ENCODE peak calls at places on chromosomes 1 and 21, in four cellular contexts. One of them, this sample, is unnamed.
A peak's percentile ranks its signal among the peaks of the same experiment; 100 is the strongest.

GRCh38 chr1:8679411-8679800 is 138.0 kb downstream of the RERE start:
- DNase-seq in foreskin fibroblast: peak; percentile 34
- DNase-seq in GM10248: no peak
- DNase-seq in GM12864: no peak
- DNase-seq in this sample: peak; percentile 49

GRCh38 chr1:22268327-22268726 is 125.4 kb upstream of the WNT4 start:
- DNase-seq in foreskin fibroblast: no peak
- DNase-seq in GM10248: no peak
- DNase-seq in GM12864: no peak
- DNase-seq in this sample: no peak

GRCh38 chr1:209926045-209926444 is 12.0 kb upstream of the SYT14 start:
- DNase-seq in foreskin fibroblast: peak; percentile 83
- DNase-seq in GM10248: no peak
- DNase-seq in GM12864: no peak
- DNase-seq in this sample: peak; percentile 77

GRCh38 chr1:23555225-23555801 is 4.0 kb downstream of the ID3 start:
- DNase-seq in foreskin fibroblast: peak; percentile 44
- DNase-seq in GM10248: no peak
- DNase-seq in GM12864: no peak
- DNase-seq in this sample: peak; percentile 59

GRCh38 chr1:36731226-36732037 is 248.7 kb upstream of the CSF3R start:
- DNase-seq in foreskin fibroblast: no peak
- DNase-seq in GM10248: no peak
- DNase-seq in GM12864: no peak
- DNase-seq in this sample: no peak

GRCh38 chr1:172135076-172135672 is 285.3 kb upstream of the C1orf105 start:
- DNase-seq in foreskin fibroblast: no peak
- DNase-seq in GM10248: peak; percentile 16
- DNase-seq in GM12864: peak; percentile 24
- DNase-seq in this sample: peak; percentile 46

GRCh38 chr1:15178571-15179484 is 25.3 kb downstream of the TMEM51 start:
- DNase-seq in foreskin fibroblast: peak; percentile 94
- DNase-seq in GM10248: no peak
- DNase-seq in GM12864: no peak
- DNase-seq in this sample: peak; percentile 97

GRCh38 chr1:246051909-246052518 is 455.1 kb downstream of the SMYD3 start:
- DNase-seq in foreskin fibroblast: no peak
- DNase-seq in GM10248: no peak
- DNase-seq in GM12864: no peak
- DNase-seq in this sample: peak; percentile 7

GRCh38 chr1:200483491-200484143 is 73.8 kb upstream of the ZNF281 start:
- DNase-seq in foreskin fibroblast: peak; percentile 96
- DNase-seq in GM10248: peak; percentile 80
- DNase-seq in GM12864: peak; percentile 68
- DNase-seq in this sample: peak; percentile 99

GRCh38 chr1:4653796-4654715 is at the start of gene AJAP1:
- DNase-seq in foreskin fibroblast: no peak
- DNase-seq in GM10248: no peak
- DNase-seq in GM12864: no peak
- DNase-seq in this sample: no peak

GRCh38 chr1:156654700-156655099 is 12.8 kb downstream of the BCAN start:
- DNase-seq in foreskin fibroblast: no peak
- DNase-seq in GM10248: no peak
- DNase-seq in GM12864: no peak
- DNase-seq in this sample: peak; percentile 23

GRCh38 chr1:17140279-17140678 is 21.0 kb upstream of the PADI2 start:
- DNase-seq in foreskin fibroblast: no peak
- DNase-seq in GM10248: no peak
- DNase-seq in GM12864: no peak
- DNase-seq in this sample: no peak

GRCh38 chr1:154629160-154630073 is 21.4 kb upstream of the ADAR start:
- DNase-seq in foreskin fibroblast: no peak
- DNase-seq in GM10248: no peak
- DNase-seq in GM12864: no peak
- DNase-seq in this sample: no peak

GRCh38 chr21:17488620-17489019 is 24.2 kb upstream of the CXADR start:
- DNase-seq in foreskin fibroblast: no peak
- DNase-seq in GM10248: no peak
- DNase-seq in GM12864: no peak
- DNase-seq in this sample: no peak

GRCh38 chr1:31771891-31772668 is 7.9 kb upstream of the ADGRB2 start:
- DNase-seq in foreskin fibroblast: peak; percentile 51
- DNase-seq in GM10248: no peak
- DNase-seq in GM12864: no peak
- DNase-seq in this sample: no peak

GRCh38 chr21:31198575-31198974 is 145.5 kb downstream of the TIAM1 start:
- DNase-seq in foreskin fibroblast: peak; percentile 67
- DNase-seq in GM10248: peak; percentile 38
- DNase-seq in GM12864: peak; percentile 16
- DNase-seq in this sample: peak; percentile 74

GRCh38 chr1:208225954-208226937 is 17.9 kb downstream of the PLXNA2 start:
- DNase-seq in foreskin fibroblast: no peak
- DNase-seq in GM10248: no peak
- DNase-seq in GM12864: no peak
- DNase-seq in this sample: no peak

GRCh38 chr1:164602480-164603093 is 43.6 kb downstream of the PBX1 start:
- DNase-seq in foreskin fibroblast: peak; percentile 68
- DNase-seq in GM10248: no peak
- DNase-seq in GM12864: no peak
- DNase-seq in this sample: peak; percentile 45

GRCh38 chr1:76782777-76783176 is 84.5 kb upstream of the ST6GALNAC5 start:
- DNase-seq in foreskin fibroblast: peak; percentile 30
- DNase-seq in GM10248: no peak
- DNase-seq in GM12864: no peak
- DNase-seq in this sample: peak; percentile 58

GRCh38 chr1:12177999-12178441 is 11.2 kb downstream of the TNFRSF1B start:
- DNase-seq in foreskin fibroblast: peak; percentile 96
- DNase-seq in GM10248: no peak
- DNase-seq in GM12864: no peak
- DNase-seq in this sample: peak; percentile 92

GRCh38 chr1:155499953-155500621 is 62.5 kb downstream of the ASH1L start:
- DNase-seq in foreskin fibroblast: peak; percentile 58
- DNase-seq in GM10248: peak; percentile 24
- DNase-seq in GM12864: peak; percentile 43
- DNase-seq in this sample: no peak

GRCh38 chr1:111758373-111758772 is 2.7 kb downstream of the DDX20 start:
- DNase-seq in foreskin fibroblast: no peak
- DNase-seq in GM10248: no peak
- DNase-seq in GM12864: no peak
- DNase-seq in this sample: no peak

GRCh38 chr1:113930499-113931161 is 1.5 kb downstream of the HIPK1 start:
- DNase-seq in foreskin fibroblast: peak; percentile 64
- DNase-seq in GM10248: peak; percentile 57
- DNase-seq in GM12864: no peak
- DNase-seq in this sample: peak; percentile 62

GRCh38 chr1:37673920-37674319 is 18.4 kb upstream of the CDCA8 start:
- DNase-seq in foreskin fibroblast: no peak
- DNase-seq in GM10248: no peak
- DNase-seq in GM12864: no peak
- DNase-seq in this sample: no peak

GRCh38 chr1:155961937-155962336 is 16.4 kb downstream of the ARHGEF2 start:
- DNase-seq in foreskin fibroblast: peak; percentile 95
- DNase-seq in GM10248: no peak
- DNase-seq in GM12864: no peak
- DNase-seq in this sample: peak; percentile 99

GRCh38 chr1:54436826-54437225 is 30.6 kb upstream of the SSBP3 start:
- DNase-seq in foreskin fibroblast: no peak
- DNase-seq in GM10248: no peak
- DNase-seq in GM12864: no peak
- DNase-seq in this sample: no peak

GRCh38 chr1:150567717-150568561 is 11.5 kb downstream of the MCL1 start:
- DNase-seq in foreskin fibroblast: peak; percentile 96
- DNase-seq in GM10248: peak; percentile 18
- DNase-seq in GM12864: peak; percentile 53
- DNase-seq in this sample: peak; percentile 98

GRCh38 chr21:25039461-25040380 is 567.6 kb downstream of the MRPL39 start:
- DNase-seq in foreskin fibroblast: no peak
- DNase-seq in GM10248: peak; percentile 15
- DNase-seq in GM12864: peak; percentile 26
- DNase-seq in this sample: peak; percentile 5

GRCh38 chr21:45555557-45556301 is 13.5 kb upstream of the SLC19A1 start:
- DNase-seq in foreskin fibroblast: peak; percentile 93
- DNase-seq in GM10248: peak; percentile 91
- DNase-seq in GM12864: no peak
- DNase-seq in this sample: peak; percentile 81

GRCh38 chr1:230084408-230085177 is 17.6 kb downstream of the GALNT2 start:
- DNase-seq in foreskin fibroblast: peak; percentile 98
- DNase-seq in GM10248: no peak
- DNase-seq in GM12864: no peak
- DNase-seq in this sample: peak; percentile 98

GRCh38 chr1:44294588-44295007 is 60.5 kb downstream of the ERI3 start:
- DNase-seq in foreskin fibroblast: peak; percentile 90
- DNase-seq in GM10248: no peak
- DNase-seq in GM12864: no peak
- DNase-seq in this sample: peak; percentile 98

GRCh38 chr1:20284046-20284445 is 6.6 kb upstream of the VWA5B1 start:
- DNase-seq in foreskin fibroblast: no peak
- DNase-seq in GM10248: no peak
- DNase-seq in GM12864: no peak
- DNase-seq in this sample: no peak

GRCh38 chr1:203996126-203996525 is 76.8 kb upstream of the SOX13 start:
- DNase-seq in foreskin fibroblast: no peak
- DNase-seq in GM10248: no peak
- DNase-seq in GM12864: no peak
- DNase-seq in this sample: no peak

GRCh38 chr1:69410893-69411292 is 156.8 kb upstream of the LRRC7 start:
- DNase-seq in foreskin fibroblast: no peak
- DNase-seq in GM10248: no peak
- DNase-seq in GM12864: no peak
- DNase-seq in this sample: no peak

DNA sequence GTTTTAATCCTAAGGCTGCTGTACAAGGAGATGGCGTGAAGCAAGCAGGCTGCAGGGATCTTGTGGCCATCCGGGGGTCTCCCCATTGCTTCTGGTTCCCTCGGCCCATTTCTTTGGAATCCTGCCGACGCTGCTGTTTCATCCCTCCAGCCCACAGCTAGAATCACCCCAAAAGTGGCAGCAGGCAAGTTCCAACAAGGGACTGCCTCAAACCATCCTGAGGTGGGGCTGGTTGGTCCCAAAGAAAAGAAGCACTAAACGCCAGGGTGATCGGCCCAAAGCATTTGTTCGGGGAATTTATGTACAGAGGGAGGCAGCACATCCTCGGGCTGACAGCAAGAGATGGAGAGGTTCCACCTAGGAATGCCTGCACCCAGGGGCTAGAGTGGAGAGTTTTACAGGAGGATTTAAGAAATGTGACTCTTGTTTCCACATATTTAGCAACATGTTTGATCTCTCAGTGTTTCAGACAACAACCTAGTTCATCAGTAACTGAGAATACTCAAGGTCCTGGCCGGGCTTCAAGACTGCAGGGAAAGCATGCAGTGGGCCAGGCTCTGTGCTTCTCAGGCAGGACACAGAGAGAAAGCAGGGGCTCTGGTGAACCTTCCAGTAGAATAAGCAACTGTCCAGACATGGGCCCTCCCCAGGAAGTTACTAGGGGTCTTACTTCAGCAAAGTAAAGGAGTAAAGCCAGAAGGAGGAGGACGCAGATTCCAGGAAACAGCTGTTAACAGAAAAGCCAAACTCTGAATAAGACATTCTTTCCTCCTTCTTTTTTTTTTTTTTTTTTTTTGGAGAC is 4.3 kb upstream of the MIB2 start:
- DNase-seq in foreskin fibroblast: no peak
- DNase-seq in GM10248: no peak
- DNase-seq in GM12864: no peak
- DNase-seq in this sample: peak; percentile 24
- TF ChIP-seq CTCF in foreskin fibroblast: no peak
- TF ChIP-seq CTCF in GM10248: no peak
- TF ChIP-seq CTCF in GM12864: no peak
- TF ChIP-seq CTCF in this sample: no peak

DNA sequence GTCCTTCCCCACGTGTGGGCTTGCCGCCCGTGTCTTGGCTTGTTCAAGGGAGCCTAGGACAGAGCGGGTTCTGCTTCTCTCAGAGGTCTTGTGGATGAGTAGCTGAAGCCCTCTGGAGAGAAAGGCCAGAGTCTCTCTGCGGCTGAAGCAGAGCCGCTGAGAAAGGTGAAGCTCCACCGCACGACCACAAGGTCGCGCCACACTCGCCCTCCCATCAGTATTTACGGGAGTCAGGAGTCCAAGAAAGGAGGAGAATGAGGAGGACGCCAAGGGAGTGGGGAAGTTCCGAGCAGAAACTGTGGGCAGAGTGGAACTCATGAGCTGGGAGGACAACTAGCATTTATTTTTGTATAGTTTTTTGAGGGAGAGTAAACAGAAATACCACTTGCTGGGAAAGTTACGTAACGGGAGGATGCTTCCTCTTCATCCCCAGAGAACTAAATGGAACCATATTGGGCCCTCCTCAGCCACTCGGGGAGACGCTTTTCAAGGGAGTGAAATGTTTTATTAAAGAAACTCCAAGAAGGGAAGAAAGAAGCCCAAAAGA is 51.6 kb upstream of the HAO2 start:
- DNase-seq in foreskin fibroblast: no peak
- DNase-seq in GM10248: no peak
- DNase-seq in GM12864: no peak
- DNase-seq in this sample: no peak
- TF ChIP-seq CTCF in foreskin fibroblast: no peak
- TF ChIP-seq CTCF in GM10248: no peak
- TF ChIP-seq CTCF in GM12864: no peak
- TF ChIP-seq CTCF in this sample: peak; percentile 42

DNA sequence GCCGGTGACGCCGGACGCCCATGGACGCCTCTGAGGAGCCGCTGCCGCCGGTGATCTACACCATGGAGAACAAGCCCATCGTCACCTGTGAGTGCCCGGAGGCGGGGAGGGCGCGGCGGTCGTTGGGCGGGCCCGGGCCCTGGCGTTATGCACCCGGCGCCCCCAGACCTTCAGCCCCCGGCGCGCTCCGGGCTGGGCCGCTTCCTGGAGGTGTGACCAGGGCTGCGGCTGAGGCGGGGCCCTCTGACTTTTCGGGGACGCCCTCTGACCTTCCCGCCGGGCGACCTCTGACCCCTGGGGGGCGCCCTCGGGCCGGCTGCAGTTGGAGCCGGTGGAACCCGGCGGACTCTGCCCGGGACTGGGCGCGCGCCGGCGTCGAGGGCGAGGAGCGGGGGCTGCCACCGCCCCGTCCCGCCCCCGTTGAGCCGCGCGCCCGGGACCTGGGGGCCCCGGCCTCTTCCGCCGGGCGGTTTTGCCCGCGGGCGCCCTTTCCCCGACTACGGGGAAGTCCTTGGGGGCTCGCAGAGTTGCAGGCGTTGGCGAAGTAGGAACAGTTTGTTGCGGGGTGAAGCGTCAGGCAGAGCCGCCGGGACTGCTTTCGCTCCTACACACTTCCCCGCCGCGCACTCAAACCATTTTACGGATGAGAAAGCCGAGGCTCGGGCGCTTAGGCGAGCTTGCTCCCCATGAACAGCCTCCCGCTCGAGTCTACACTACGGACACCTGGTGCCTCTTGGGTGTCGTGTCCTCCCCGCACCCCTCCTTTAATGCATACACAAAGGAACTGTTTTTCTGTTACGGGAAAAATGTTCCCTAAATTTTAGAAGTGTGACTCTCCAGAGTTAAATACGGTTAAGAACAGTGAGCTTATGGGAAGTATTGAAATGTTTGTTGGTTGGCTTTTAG is 618 bp downstream of the TRAPPC10 start:
- DNase-seq in foreskin fibroblast: peak; percentile 55
- DNase-seq in GM10248: peak; percentile 91
- DNase-seq in GM12864: no peak
- DNase-seq in this sample: no peak
- TF ChIP-seq CTCF in foreskin fibroblast: no peak
- TF ChIP-seq CTCF in GM10248: peak; percentile 78
- TF ChIP-seq CTCF in GM12864: peak; percentile 51
- TF ChIP-seq CTCF in this sample: no peak

GRCh38 chr1:220281159-220281574 is 8.9 kb upstream of the RAB3GAP2 start:
- DNase-seq in foreskin fibroblast: peak; percentile 63
- DNase-seq in GM10248: no peak
- DNase-seq in GM12864: no peak
- DNase-seq in this sample: peak; percentile 61
- TF ChIP-seq CTCF in foreskin fibroblast: peak; percentile 62
- TF ChIP-seq CTCF in GM10248: peak; percentile 12
- TF ChIP-seq CTCF in GM12864: peak; percentile 32
- TF ChIP-seq CTCF in this sample: peak; percentile 64